ENCODE peak calls at places on chromosomes 3 and 15, in four cellular contexts. P, O, M and I are unnamed samples.

GRCh38 chr15:97960364-97961066 is at the start of gene ARRDC4:
- DNase-seq in P (peak; percentile 100), O (peak; percentile 96), M (peak; percentile 100), I (peak; percentile 100)

GRCh38 chr15:23759964-23760363 is 72.9 kb upstream of the NDN start:
- DNase-seq in P (no peak), O (peak; percentile 8), M (no peak), I (no peak)

GRCh38 chr3:44576661-44577060 is 8.1 kb upstream of the ZNF660 start:
- DNase-seq in P (no peak), O (no peak), M (no peak), I (no peak)

GRCh38 chr3:194988495-194989165 is 282.3 kb downstream of the XXYLT1 start:
- DNase-seq in P (no peak), O (no peak), M (peak; percentile 39), I (no peak)

GRCh38 chr3:158101330-158102218 is 4.6 kb downstream of the SHOX2 start:
- DNase-seq in P (no peak), O (no peak), M (no peak), I (no peak)

GRCh38 chr15:62186578-62186977 is 21.5 kb upstream of the C2CD4B start:
- DNase-seq in P (no peak), O (no peak), M (no peak), I (no peak)

GRCh38 chr3:170840291-170840859 is 29.6 kb downstream of the RPL22L1 start:
- DNase-seq in P (peak; percentile 38), O (no peak), M (no peak), I (no peak)

GRCh38 chr15:80710635-80711553 is 15.8 kb downstream of the ABHD17C start:
- DNase-seq in P (peak; percentile 55), O (no peak), M (no peak), I (no peak)

GRCh38 chr3:53171827-53172505 is 11.0 kb downstream of the PRKCD start:
- DNase-seq in P (no peak), O (no peak), M (no peak), I (no peak)

GRCh38 chr3:108420926-108421325 is 89.5 kb downstream of the MYH15 start:
- DNase-seq in P (peak; percentile 90), O (no peak), M (no peak), I (no peak)

GRCh38 chr3:16148783-16149182 is 25.7 kb upstream of the GALNT15 start:
- DNase-seq in P (peak; percentile 97), O (no peak), M (peak; percentile 70), I (no peak)
- H3K4me3 ChIP-seq in P (no peak overlapping the region), O (no peak overlapping the region), M (no peak overlapping the region), I (no peak overlapping the region)

GRCh38 chr3:35867782-35868181 is 228.5 kb downstream of the ARPP21 start:
- DNase-seq in P (no peak), O (no peak), M (no peak), I (no peak)

GRCh38 chr3:35862057-35862456 is 222.7 kb downstream of the ARPP21 start:
- DNase-seq in P (no peak), O (no peak), M (no peak), I (no peak)

DNA sequence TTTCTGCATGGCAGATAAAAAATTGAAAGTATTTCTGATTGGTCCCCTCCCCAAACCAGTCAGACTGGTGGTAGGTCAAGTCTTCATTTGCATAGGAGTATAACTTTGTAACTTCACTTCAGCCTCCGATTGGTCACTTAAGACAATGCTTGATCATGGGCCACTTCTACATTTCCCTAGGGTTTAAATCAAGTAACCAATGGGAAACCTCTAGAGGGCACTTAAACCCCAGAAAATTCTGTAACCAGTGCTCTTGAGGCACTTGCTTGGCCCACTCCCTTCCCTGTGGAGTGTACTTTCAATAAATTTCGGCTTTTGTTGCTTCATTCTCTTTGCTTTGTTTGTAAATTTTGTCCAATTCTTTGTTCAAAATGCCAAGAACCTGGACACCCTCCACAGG is 225.5 kb downstream of the ARPP21 start:
- DNase-seq in P (no peak), O (no peak), M (no peak), I (no peak)
- TF ChIP-seq CTCF in P (no peak), O (no peak), M (no peak), I (no peak)

DNA sequence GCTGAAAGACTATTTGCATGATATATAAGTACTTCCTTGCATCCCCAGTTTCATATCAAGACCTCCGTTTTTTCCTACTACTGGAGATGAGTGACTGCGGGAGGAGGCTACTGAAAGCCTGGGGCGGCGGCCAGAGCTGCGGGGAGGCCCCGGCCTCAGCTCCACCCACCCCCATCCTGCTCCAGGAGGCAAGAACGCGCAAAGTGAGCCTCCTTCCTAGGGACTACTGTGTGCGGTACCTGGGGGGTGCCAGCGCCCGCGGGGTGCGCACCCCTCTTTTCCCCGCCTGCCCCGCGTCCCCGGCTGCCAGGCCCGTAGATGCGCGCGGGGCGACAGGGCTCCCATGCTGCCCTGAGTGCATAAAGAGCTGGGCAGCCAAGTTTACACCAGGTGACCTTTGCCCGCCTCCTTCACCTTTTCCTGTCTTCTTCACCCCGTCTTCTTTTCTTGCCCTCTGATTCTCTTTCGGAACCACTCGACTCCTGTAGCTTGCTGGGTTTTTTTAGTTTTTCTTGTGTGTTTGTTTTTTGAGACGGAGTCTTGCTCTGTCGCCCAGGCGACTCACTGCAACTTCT is 2.5 kb upstream of the USF3 start:
- DNase-seq in P (no peak), O (no peak), M (peak; percentile 66), I (no peak)
- H3K4me3 ChIP-seq in P (peak overlapping the region; percentile 34), O (no peak overlapping the region), M (peak overlapping the region; percentile 43), I (no peak overlapping the region)

GRCh38 chr3:82329300-82329699 is 567.9 kb upstream of the GBE1 start:
- DNase-seq in P (no peak), O (no peak), M (no peak), I (no peak)
- TF ChIP-seq CTCF in P (peak; percentile 24), O (peak; percentile 10), M (no peak), I (peak; percentile 35)

DNA sequence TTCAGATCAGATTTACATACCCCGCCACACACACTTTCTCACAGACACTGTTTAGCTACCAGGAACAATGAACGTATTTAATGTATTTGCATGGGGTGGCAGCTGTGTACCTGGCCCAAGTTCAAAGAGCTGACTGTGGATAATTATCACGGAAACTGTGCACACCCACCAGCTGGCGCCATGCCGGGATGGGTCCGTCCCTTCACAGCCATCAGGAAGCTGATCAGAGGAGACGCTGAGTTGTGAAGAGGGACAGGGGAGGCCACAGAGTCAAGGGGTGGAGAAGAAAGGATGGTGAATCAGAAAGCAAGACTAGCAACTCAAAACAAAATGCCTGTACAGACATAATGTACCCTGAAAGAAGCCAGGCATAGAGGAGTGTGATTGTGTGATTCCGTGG is 13.1 kb upstream of the PLA2G4D start:
- DNase-seq in P (no peak), O (no peak), M (peak; percentile 96), I (no peak)
- H3K4me3 ChIP-seq in P (no peak overlapping the region), O (no peak overlapping the region), M (no peak overlapping the region), I (peak overlapping the region; percentile 32)

DNA sequence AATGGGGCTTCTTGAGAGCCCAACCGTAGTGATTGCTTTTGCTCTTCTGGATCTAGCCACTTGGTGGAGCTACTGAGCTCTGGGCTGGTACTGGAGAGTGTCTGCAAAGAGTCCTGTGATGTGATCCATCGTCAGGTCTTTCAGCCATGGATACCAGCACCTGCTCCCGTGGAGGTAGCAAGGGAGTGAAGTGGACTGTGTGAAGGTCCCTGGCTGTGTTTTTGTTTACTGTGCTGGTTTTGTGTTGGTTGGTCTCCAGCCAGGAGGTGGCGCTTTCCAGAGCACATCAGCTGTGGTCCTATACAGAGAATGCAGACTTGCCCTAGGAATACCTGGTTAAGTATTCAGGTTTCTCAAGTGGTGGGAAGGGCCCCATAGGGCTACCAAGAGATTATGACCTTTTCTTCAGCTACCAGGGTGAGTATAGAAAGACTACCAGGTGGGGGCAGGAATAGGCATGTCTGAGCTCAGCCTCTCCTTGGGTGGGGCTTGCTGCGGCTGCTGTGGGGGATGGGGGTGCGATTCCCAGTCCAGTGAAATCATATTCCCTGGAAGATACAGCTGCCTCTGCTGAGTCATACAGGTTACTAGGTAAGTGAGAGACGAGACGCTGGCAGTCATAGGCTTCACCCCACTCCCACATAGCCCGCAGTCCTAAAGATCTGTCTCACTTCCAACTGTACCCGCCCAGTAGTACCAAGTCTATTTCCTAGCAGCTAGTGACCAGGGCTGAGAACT is 733.7 kb downstream of the ZNF385D start:
- DNase-seq in P (peak; percentile 2), O (peak; percentile 6), M (no peak), I (no peak)
- TF ChIP-seq CTCF in P (peak; percentile 22), O (peak; percentile 26), M (no peak), I (no peak)